ENCODE peak calls at places on chromosomes 12 and 14, in ten cellular contexts. F is IMR-90, A is tibial nerve, V is A549, R is HCT116, H is neural progenitor cell, Z is cardiac muscle cell, P is small intestine, G is psoas muscle, I is ovary. Q is an unnamed sample.

GRCh38 chr12:116687888-116688287 is 50.0 kb downstream of the SPRING1 start:
- DNase-seq in Z (peak; percentile 26), P (no peak), A (no peak), H (peak; percentile 67), R (peak; percentile 60), F (no peak), G (peak; percentile 46), V (peak; percentile 46), I (no peak), Q (peak; percentile 79)

GRCh38 chr14:73744874-73745529 is 30.8 kb upstream of the PNMA1 start:
- DNase-seq in A (no peak), H (no peak), I (no peak), Z (no peak), P (peak; percentile 98), G (no peak), F (no peak), R (peak; percentile 57), V (no peak), Q (no peak)

GRCh38 chr12:38934078-38934584 is 28.7 kb upstream of the CPNE8 start:
- DNase-seq in I (no peak), R (no peak), P (no peak), F (no peak), Z (no peak), V (no peak), H (no peak), A (no peak), G (no peak), Q (no peak)

GRCh38 chr12:5438671-5439200 is 6.8 kb downstream of the NTF3 start:
- DNase-seq in F (no peak), G (no peak), Z (no peak), V (no peak), P (peak; percentile 34), H (no peak), A (no peak), I (no peak), R (no peak), Q (no peak)

GRCh38 chr12:45462506-45462905 is 246.6 kb downstream of the ANO6 start:
- DNase-seq in I (no peak), R (no peak), H (no peak), G (no peak), V (no peak), F (no peak), A (no peak), P (no peak), Z (no peak), Q (no peak)

GRCh38 chr12:14654416-14654815 is 42.0 kb downstream of the GUCY2C start:
- DNase-seq in F (no peak), H (no peak), I (no peak), P (no peak), G (no peak), R (no peak), A (no peak), V (no peak), Z (no peak), Q (no peak)

GRCh38 chr12:129193263-129193871 is 340.1 kb downstream of the GLT1D1 start:
- DNase-seq in R (no peak), I (no peak), Z (no peak), V (peak; percentile 9), H (peak; percentile 37), P (peak; percentile 59), G (no peak), F (no peak), A (no peak), Q (no peak)

GRCh38 chr14:48936352-48936751 is 649.8 kb downstream of the RPS29 start:
- DNase-seq in R (no peak), G (no peak), Z (peak; percentile 22), A (no peak), I (no peak), P (peak; percentile 23), V (no peak), F (peak; percentile 77), H (peak; percentile 26), Q (peak; percentile 11)

GRCh38 chr12:108135627-108136026 is 6.5 kb downstream of the WSCD2 start:
- DNase-seq in V (no peak), A (no peak), R (no peak), I (no peak), F (no peak), P (no peak), Z (no peak), H (no peak), G (no peak), Q (no peak)

GRCh38 chr14:20757963-20758362 is 10.2 kb upstream of the EDDM3B start:
- DNase-seq in H (peak; percentile 25), V (no peak), G (no peak), P (peak; percentile 28), F (no peak), I (no peak), Z (no peak), R (no peak), A (no peak), Q (peak; percentile 11)

GRCh38 chr14:60346706-60347105 is 97.7 kb downstream of the PPM1A start:
- DNase-seq in I (no peak), R (no peak), F (peak; percentile 4), H (no peak), P (no peak), A (no peak), G (no peak), V (no peak), Z (no peak), Q (no peak)

GRCh38 chr12:94616217-94616729 is 34.1 kb downstream of the TMCC3 start:
- DNase-seq in F (no peak), Z (peak; percentile 20), R (no peak), H (peak; percentile 22), A (no peak), I (no peak), G (peak; percentile 37), V (peak; percentile 65), P (no peak), Q (peak; percentile 21)

GRCh38 chr12:93080994-93081809 is 152.1 kb upstream of the EEA1 start:
- DNase-seq in V (no peak), H (peak; percentile 43), I (no peak), A (no peak), R (no peak), Z (peak; percentile 74), P (no peak), G (no peak), F (peak; percentile 52), Q (peak; percentile 82)

GRCh38 chr14:45222485-45223262 is 30.3 kb downstream of the MIS18BP1 start:
- DNase-seq in V (no peak), R (no peak), P (no peak), F (no peak), G (no peak), A (no peak), Z (no peak), H (no peak), I (no peak), Q (no peak)

GRCh38 chr14:50937325-50937724 is 7.0 kb downstream of the PYGL start:
- DNase-seq in I (no peak), Z (peak; percentile 69), V (no peak), F (peak; percentile 80), G (no peak), H (no peak), P (no peak), R (no peak), A (no peak), Q (no peak)

GRCh38 chr12:69240625-69240984 is 1.2 kb downstream of the CPSF6 start:
- DNase-seq in H (peak; percentile 7), Z (peak; percentile 15), A (no peak), I (no peak), G (no peak), R (no peak), P (peak; percentile 24), F (peak; percentile 11), V (peak; percentile 13), Q (no peak)
- H3K4me1 ChIP-seq in H (peaks cover 27% of the 10 kb centered on the region), Z (peaks cover 30% of the 10 kb centered on the region), A (peaks cover 55% of the 10 kb centered on the region), I (peaks cover 16% of the 10 kb centered on the region), G (peaks cover 35% of the 10 kb centered on the region), R (peaks cover 33% of the 10 kb centered on the region), P (no peaks in the 10 kb centered on the region), F (peaks cover 5% of the 10 kb centered on the region), V (peaks cover 28% of the 10 kb centered on the region), Q (peaks cover 32% of the 10 kb centered on the region)

DNA sequence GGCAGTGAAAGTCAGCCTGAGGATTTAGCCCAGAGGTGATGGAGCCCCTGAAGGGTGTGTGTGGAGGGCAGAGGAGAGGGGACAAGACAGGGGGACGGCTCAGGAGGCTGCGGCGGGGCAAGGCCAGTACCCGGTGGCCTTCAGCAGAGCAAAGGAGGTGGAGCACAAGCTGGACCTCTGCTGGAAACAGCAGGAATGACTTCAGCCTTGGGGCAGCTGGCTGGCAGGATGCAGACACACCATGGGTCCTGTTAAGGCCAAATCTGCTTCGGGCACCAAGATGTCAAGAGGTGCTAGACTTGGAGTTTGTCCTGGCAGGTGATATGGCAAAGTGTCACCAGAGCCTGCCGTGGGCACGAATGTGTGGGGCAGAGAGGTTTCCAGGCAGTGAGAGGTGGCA is 92.1 kb downstream of the LGMN start:
- DNase-seq in F (no peak), Z (no peak), A (no peak), I (no peak), R (no peak), H (no peak), P (no peak), V (no peak), G (no peak), Q (no peak)
- H3K4me3 ChIP-seq in F (no peak overlapping the region), Z (no peak overlapping the region), A (no peak overlapping the region), I (no peak overlapping the region), R (no peak overlapping the region), H (no peak overlapping the region), P (no peak overlapping the region), V (no peak overlapping the region), G (no peak overlapping the region), Q (no peak overlapping the region)

DNA sequence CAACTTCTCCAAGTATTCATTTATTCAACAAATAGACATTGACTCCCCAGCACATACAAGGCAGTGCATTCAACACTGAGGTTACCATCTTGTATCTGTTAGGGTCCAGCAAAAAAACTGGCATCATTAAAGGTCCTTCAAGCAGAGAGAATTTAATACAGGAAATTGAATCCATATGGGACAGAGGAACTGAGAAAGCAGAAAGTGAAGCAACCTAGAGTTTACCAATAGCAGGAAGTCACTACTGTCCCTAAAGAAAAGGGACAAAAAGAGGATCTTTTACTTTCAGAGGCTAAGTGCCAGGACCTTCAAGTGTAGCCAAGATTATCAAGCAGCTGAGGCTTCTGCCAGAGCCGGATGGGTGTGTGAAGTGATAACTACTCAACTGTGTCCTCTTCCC is 237.8 kb upstream of the TBX3 start:
- DNase-seq in V (no peak), Z (no peak), F (no peak), R (no peak), P (no peak), G (no peak), A (peak; percentile 19), H (no peak), I (no peak), Q (no peak)
- H3K4me1 ChIP-seq in V (peaks cover 45% of the 10 kb centered on the region), Z (peaks cover 5% of the 10 kb centered on the region), F (peaks cover 8% of the 10 kb centered on the region), R (peaks cover 10% of the 10 kb centered on the region), P (peaks cover 1% of the 10 kb centered on the region), G (no peaks in the 10 kb centered on the region), A (peaks cover 6% of the 10 kb centered on the region), H (no peaks in the 10 kb centered on the region), I (no peaks in the 10 kb centered on the region), Q (no peaks in the 10 kb centered on the region)

DNA sequence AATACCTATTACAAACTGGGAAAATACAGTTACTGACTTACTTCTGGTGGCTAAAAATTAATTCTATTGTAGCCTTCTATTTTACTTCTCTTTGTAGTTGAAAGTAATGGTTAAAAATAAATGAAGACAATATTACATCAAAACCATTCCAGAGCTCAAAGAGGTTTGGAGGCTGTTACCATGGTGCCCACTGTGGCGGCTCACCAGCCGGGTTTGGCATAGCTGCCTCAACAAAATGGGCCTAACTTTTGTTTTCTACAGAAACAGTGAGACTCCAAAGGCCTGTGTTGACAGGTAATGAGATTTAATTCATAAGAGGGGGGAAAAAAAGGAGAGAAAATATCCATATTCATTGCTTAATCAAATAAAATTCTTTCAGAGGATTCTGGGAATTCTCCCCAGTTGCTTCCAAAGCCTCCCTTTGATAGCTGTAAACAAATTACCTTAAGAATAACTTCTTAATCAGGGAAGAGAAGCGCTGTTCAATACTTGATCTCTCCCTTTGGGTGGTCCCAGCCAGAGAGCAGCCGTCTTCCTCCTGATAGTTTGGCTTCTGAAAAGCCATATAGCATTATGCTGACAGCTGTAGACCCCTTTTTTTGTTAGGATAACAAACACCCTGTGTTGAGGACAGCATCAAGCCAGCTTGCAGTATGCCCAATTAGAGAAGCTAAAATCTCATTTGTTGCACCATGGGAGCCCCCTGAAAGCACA is 266.8 kb downstream of the NEDD1 start:
- DNase-seq in V (no peak), A (no peak), G (no peak), Z (no peak), P (no peak), H (peak; percentile 69), R (no peak), I (no peak), F (no peak), Q (no peak)
- H3K4me3 ChIP-seq in V (no peak overlapping the region), A (no peak overlapping the region), G (no peak overlapping the region), Z (no peak overlapping the region), P (no peak overlapping the region), H (no peak overlapping the region), R (no peak overlapping the region), I (no peak overlapping the region), F (no peak overlapping the region), Q (no peak overlapping the region)

Q was measured in HAP-1.